ENCODE peak calls at places on chromosomes 3 and 15, in four cellular contexts. I is NCI-H1436; U is stimulated activated CD8-positive, alpha-beta memory T cell treated with anti-CD3 and anti-CD28 coated beads, Interleukin-7, amount 100 ng/mL, for 24 hours; B is posterior vena cava. Z is an unnamed sample.

GRCh38 chr3:57596495-57597239 is 477 bp downstream of the ARF4 start:
- DNase-seq in I (no peak), U (peak), B (peak), Z (no peak)

GRCh38 chr3:50502225-50502583 is 1.2 kb downstream of the CACNA2D2 start:
- DNase-seq in I (no peak), U (no peak), B (no peak), Z (no peak)

GRCh38 chr3:12275974-12276373 is 12.9 kb upstream of the PPARG start:
- DNase-seq in I (no peak), U (no peak), B (no peak), Z (no peak)

GRCh38 chr15:89660556-89660955 is 5.3 kb upstream of the KIF7 start:
- DNase-seq in I (no peak), U (no peak), B (no peak), Z (no peak)

GRCh38 chr3:194395201-194395600 is 3.9 kb downstream of the GP5 start:
- DNase-seq in I (peak), U (no peak), B (no peak), Z (peak)

GRCh38 chr3:132595036-132595435 is 2.0 kb upstream of the ACKR4 start:
- DNase-seq in I (no peak), U (no peak), B (no peak), Z (no peak)

GRCh38 chr3:108406063-108406660 is 104.2 kb downstream of the MYH15 start:
- DNase-seq in I (no peak), U (no peak), B (no peak), Z (no peak)

GRCh38 chr3:59341441-59341840 is 291.6 kb upstream of the CFAP20DC start:
- DNase-seq in I (no peak), U (no peak), B (no peak), Z (no peak)

GRCh38 chr15:27448234-27448633 is 477.3 kb downstream of the GABRG3 start:
- DNase-seq in I (no peak), U (no peak), B (no peak), Z (no peak)

GRCh38 chr3:152203677-152204076 is 65.1 kb upstream of the MBNL1 start:
- DNase-seq in I (no peak), U (no peak), B (no peak), Z (no peak)

GRCh38 chr3:132180337-132180791 is 136.8 kb upstream of the ACP3 start:
- DNase-seq in I (peak), U (no peak), B (no peak), Z (peak)

Z was measured in NCI-H774.